ENCODE peak calls at places on chromosomes 13 and 19, in five cellular contexts. T is right lobe of liver, J is IMR-90, N is body of pancreas, Z is sigmoid colon. S is an unnamed sample.

GRCh38 chr19:4199699-4200293 is 17.3 kb downstream of the ANKRD24 start:
- DNase-seq in Z (no peak), N (no peak), T (no peak), J (no peak), S (no peak)

GRCh38 chr13:73781384-73781783 is 352.8 kb downstream of the KLF12 start:
- DNase-seq in Z (no peak), T (no peak), J (no peak), N (no peak), S (no peak)

GRCh38 chr13:59277106-59277505 is 886.6 kb downstream of the DIAPH3 start:
- DNase-seq in Z (no peak), J (no peak), N (no peak), T (no peak), S (no peak)

GRCh38 chr13:31982124-31982523 is 49.5 kb upstream of the FRY start:
- DNase-seq in N (no peak), Z (no peak), T (no peak), J (no peak), S (no peak)

GRCh38 chr13:60230593-60230992 is 66.9 kb upstream of the DIAPH3 start:
- DNase-seq in Z (no peak), N (no peak), J (peak), T (no peak), S (no peak)

GRCh38 chr19:34662919-34663318 is 14.0 kb downstream of the SCGB2B2 start:
- DNase-seq in N (no peak), J (no peak), Z (no peak), T (no peak), S (no peak)

GRCh38 chr13:110950819-110951570 is 36.1 kb upstream of the ANKRD10 start:
- DNase-seq in J (no peak), N (no peak), T (no peak), Z (no peak), S (no peak)

GRCh38 chr13:35763805-35764170 is 287.3 kb upstream of the MAB21L1 start:
- DNase-seq in T (no peak), J (no peak), Z (no peak), N (no peak), S (no peak)

GRCh38 chr13:95749545-95749944 is 72.6 kb downstream of the DNAJC3 start:
- DNase-seq in N (no peak), J (no peak), Z (no peak), T (no peak), S (no peak)

GRCh38 chr13:112333756-112334543 is 42.2 kb upstream of the SPACA7 start:
- DNase-seq in N (no peak), Z (no peak), J (no peak), T (no peak), S (no peak)
- H3K27ac ChIP-seq in N (no peak), Z (no peak), J (no peak), T (no peak), S (no peak)

DNA sequence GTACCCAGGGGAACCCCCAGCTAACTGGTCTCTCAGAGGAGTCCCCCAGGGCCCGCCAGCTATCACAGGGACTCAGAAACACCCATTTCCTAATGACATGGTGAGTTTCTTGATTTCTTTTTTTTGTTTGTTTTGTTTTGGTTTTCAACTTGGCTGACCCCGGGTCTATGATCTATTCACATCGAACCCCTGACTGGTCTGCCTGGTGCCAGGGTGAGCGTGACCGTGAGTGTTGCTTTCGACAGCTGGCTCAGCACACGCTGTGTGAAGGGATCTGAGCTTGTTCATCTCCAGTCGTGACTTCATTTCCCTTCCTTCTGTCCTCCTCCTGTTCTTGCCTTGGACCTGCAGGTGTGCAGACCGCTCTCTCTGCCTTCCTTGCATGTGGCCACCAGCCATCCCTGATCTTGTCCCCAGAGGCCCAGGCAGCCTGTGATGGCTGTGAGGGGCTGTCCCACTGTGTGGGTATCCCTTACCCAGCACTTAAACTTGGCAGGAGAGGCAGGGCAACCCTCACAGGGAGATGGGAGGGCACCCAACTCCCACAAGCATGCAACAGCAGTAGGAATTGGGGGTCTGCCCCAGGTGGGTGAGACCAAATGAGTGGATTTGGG is 26.2 kb downstream of the TMEM161A start:
- DNase-seq in T (peak), Z (no peak), N (no peak), J (no peak), S (no peak)
- TF ChIP-seq POLR2A in T (no peak), Z (no peak), N (no peak), J (no peak), S (no peak)

DNA sequence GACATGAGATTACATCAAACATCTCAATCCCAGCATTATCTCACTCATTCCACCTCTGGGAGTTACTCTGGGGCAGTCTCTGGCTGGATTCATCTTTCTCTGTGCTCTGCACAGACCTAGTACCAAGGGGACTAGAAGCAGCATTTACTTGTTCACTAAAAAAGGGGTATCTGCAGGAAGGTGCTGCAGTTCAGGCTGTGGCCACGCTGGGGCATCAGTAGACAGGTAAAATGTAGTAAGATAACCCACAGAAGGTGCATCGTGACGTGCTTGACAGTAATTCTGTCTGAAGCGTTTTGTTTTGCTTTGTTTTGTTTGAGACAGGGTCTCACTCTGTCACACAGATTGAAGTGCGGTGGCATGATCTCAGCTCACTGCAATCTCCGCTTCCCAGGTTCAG is 29.3 kb downstream of the ZNF564 start:
- DNase-seq in J (no peak), T (no peak), N (no peak), Z (no peak), S (no peak)
- TF ChIP-seq CTCF in J (no peak), T (peak), N (no peak), Z (no peak), S (no peak)

GRCh38 chr19:33280351-33280921 is 21.9 kb downstream of the CEBPA start:
- DNase-seq in J (no peak), Z (no peak), T (peak), N (no peak), S (no peak)
- H3K27ac ChIP-seq in J (no peak), Z (no peak), T (peak), N (no peak), S (no peak)

DNA sequence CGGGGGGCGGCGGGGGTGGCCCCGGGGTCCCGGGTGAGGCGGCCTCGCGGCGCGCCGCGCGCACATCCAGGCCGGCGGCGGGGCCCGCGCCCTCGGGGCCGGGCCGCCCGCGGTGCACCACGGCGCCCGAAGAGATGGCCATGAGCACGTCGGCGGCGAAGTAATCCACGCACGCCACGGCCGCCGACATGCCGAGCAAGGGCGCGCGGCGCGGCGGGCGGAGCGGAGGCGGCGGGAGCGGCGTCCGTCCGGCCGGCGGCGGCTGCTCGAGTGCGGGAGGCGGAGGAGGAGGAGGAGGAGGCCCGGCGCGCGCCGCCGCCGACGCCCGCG is at the start of gene KLF16:
- DNase-seq in T (no peak), Z (no peak), J (no peak), N (no peak), S (no peak)
- TF ChIP-seq POLR2A in T (peak), Z (no peak), J (peak), N (no peak), S (peak)

DNA sequence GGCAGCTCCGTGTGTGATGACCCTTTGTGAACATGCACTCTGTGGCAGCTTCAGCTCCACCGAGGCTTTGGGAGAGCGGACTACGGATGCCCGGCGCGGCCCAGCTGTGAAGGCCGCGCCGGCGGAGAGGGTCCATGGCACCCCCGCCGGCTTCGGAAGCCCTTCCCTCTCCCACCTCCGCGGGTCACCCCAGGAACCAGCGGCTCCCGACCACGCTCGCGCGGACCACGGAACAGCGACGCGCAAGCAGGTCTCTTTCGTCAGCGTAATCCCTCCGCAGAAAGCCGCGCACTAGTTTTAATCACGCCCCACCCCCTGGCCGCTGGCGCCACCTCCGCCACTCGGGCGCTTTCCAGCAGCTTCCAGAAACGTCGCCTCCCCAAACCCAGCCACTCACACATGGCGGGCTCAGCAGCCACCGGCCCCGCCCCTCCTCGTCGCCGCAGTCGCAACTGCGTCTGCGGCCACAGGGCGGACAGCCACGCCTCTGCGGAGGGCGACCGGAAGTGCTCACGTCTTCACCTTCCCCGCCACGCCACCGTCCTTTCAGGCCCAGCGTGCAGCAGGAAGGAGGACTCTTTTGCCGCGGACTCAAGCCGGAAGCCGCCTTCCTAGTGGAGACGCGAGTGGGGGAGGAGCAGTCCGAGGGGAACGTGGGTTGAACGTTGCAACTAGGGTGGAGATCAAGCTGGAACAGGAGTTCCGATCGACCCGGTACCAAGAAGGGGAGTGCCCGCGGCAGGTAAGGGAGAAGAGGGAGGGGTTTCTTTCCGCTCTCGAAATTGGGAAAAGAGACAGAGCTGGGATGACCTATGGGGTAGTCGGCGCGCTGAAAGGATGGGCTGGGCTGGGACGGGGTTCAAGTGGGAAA is at the start of gene USPL1:
- DNase-seq in N (peak), J (peak), Z (peak), T (peak), S (peak)
- TF ChIP-seq CTCF in N (peak), J (peak), Z (peak), T (peak), S (peak)

GRCh38 chr19:1433119-1434039 is 4.8 kb upstream of the RPS15 start:
- DNase-seq in Z (no peak), N (no peak), T (no peak), J (no peak), S (no peak)

GRCh38 chr19:1435378-1435989 is 2.7 kb upstream of the RPS15 start:
- DNase-seq in J (no peak), N (no peak), T (no peak), Z (no peak), S (no peak)

GRCh38 chr19:1434040-1434366 is 4.2 kb upstream of the RPS15 start:
- DNase-seq in J (no peak), Z (no peak), N (no peak), T (no peak), S (no peak)

GRCh38 chr19:1432507-1432887 is 5.7 kb upstream of the RPS15 start:
- DNase-seq in Z (no peak), N (no peak), J (no peak), T (no peak), S (no peak)

GRCh38 chr19:1434577-1435060 is 3.6 kb upstream of the RPS15 start:
- DNase-seq in N (no peak), T (no peak), Z (no peak), J (no peak), S (no peak)
- H3K27ac ChIP-seq in N (no peak), T (no peak), Z (no peak), J (no peak), S (no peak)

GRCh38 chr19:46392252-46392801 is 21.0 kb downstream of the CCDC8 start:
- DNase-seq in J (peak), T (no peak), N (no peak), Z (peak), S (no peak)

GRCh38 chr19:46390121-46390858 is 23.1 kb downstream of the CCDC8 start:
- DNase-seq in J (no peak), N (no peak), T (no peak), Z (peak), S (no peak)

GRCh38 chr19:46392837-46393236 is 20.5 kb downstream of the CCDC8 start:
- DNase-seq in N (no peak), T (no peak), J (no peak), Z (no peak), S (no peak)

GRCh38 chr19:46391296-46392251 is 21.8 kb downstream of the CCDC8 start:
- DNase-seq in J (no peak), N (no peak), T (no peak), Z (peak), S (no peak)

DNA sequence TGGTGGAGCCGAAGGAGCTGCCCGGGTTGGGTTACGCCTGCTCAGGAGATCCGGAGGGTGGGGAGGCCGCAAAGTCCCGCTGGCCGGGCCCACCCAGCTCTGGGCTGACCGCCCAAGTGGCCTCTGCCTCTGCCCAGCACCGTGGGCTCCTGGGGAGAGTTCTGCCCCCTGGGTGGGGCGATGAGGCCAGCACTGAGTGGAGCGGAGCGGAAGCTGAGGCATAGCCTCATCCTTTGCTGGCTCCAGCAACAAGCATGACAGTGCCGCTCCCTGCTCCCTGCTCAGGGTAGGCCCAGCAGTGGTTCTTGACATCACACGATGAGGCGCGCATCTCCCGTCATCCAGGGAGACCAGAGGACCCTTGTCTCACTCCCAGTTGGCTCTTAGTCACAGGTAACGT is 22.5 kb downstream of the CCDC8 start:
- DNase-seq in T (no peak), Z (peak), N (no peak), J (no peak), S (no peak)
- TF ChIP-seq POLR2A in T (no peak), Z (no peak), N (no peak), J (no peak), S (no peak)

GRCh38 chr19:9650345-9650744 is 24.6 kb downstream of the ZNF562 start:
- DNase-seq in T (no peak), N (no peak), J (no peak), Z (no peak), S (no peak)
- TF ChIP-seq CTCF in T (no peak), N (no peak), J (no peak), Z (no peak), S (no peak)

GRCh38 chr19:49843265-49843664 is 7.7 kb upstream of the PTOV1 start:
- DNase-seq in Z (no peak), N (no peak), T (no peak), J (no peak), S (no peak)

GRCh38 chr19:49845433-49845832 is 5.5 kb upstream of the PTOV1 start:
- DNase-seq in N (no peak), Z (no peak), J (peak), T (no peak), S (no peak)

GRCh38 chr19:49846408-49846807 is 4.6 kb upstream of the PTOV1 start:
- DNase-seq in T (no peak), Z (no peak), J (no peak), N (no peak), S (no peak)

GRCh38 chr19:49840736-49841249 is 10.2 kb upstream of the PTOV1 start:
- DNase-seq in N (no peak), Z (no peak), T (peak), J (no peak), S (no peak)

GRCh38 chr19:49844138-49844740 is 6.7 kb upstream of the PTOV1 start:
- DNase-seq in N (no peak), J (no peak), T (no peak), Z (no peak), S (no peak)
- H3K27ac ChIP-seq in N (no peak), J (no peak), T (no peak), Z (no peak), S (no peak)

S was measured in Peyer's patch.